ENCODE peak calls at places on chromosomes 7 and 10, in seven cellular contexts. K is HepG2, U is H1, I is K562, O is SK-N-SH, S is HCT116, V is GM12878. C is an unnamed sample.

GRCh38 chr10:110841767-110842267 is 29.9 kb upstream of the PDCD4 start:
- DNase-seq in K (no peak), U (no peak), I (no peak), O (no peak), S (no peak), V (peak; percentile 89), C (no peak)

GRCh38 chr10:2953495-2953894 is 113.9 kb upstream of the PFKP start:
- DNase-seq in K (no peak), U (no peak), I (no peak), O (no peak), S (no peak), V (no peak), C (no peak)

GRCh38 chr10:132033632-132034031 is 32.1 kb upstream of the JAKMIP3 start:
- DNase-seq in K (no peak), U (no peak), I (no peak), O (no peak), S (no peak), V (no peak), C (no peak)

GRCh38 chr7:424961-425793 is 94.5 kb downstream of the PDGFA start:
- DNase-seq in K (no peak), U (no peak), I (no peak), O (no peak), S (no peak), V (no peak), C (no peak)

GRCh38 chr10:132237871-132238270 is 51.1 kb downstream of the DPYSL4 start:
- DNase-seq in K (no peak), U (no peak), I (no peak), O (peak; percentile 84), S (no peak), V (no peak), C (no peak)

GRCh38 chr7:126700807-126701604 is 551.7 kb downstream of the GRM8 start:
- DNase-seq in K (peak; percentile 41), U (peak; percentile 43), I (peak; percentile 83), O (peak; percentile 66), S (peak; percentile 90), V (peak; percentile 98), C (no peak)

GRCh38 chr7:30548762-30549344 is 44.2 kb upstream of the GGCT start:
- DNase-seq in K (peak; percentile 78), U (no peak), I (peak; percentile 73), O (peak; percentile 77), S (peak; percentile 52), V (no peak), C (peak; percentile 74)

GRCh38 chr7:28347964-28348363 is 64.4 kb upstream of the CREB5 start:
- DNase-seq in K (no peak), U (no peak), I (no peak), O (no peak), S (no peak), V (no peak), C (no peak)

GRCh38 chr7:103932389-103932788 is 57.1 kb downstream of the RELN start:
- DNase-seq in K (no peak), U (no peak), I (peak; percentile 41), O (no peak), S (no peak), V (no peak), C (no peak)

GRCh38 chr7:6092953-6093354 is 61.8 kb downstream of the ANKRD61 start:
- DNase-seq in K (peak; percentile 31), U (no peak), I (no peak), O (no peak), S (no peak), V (no peak), C (peak; percentile 28)
- TF ChIP-seq JUND in K (no peak), U (no peak), I (no peak), O (no peak), S (no peak), V (no peak), C (no peak)

GRCh38 chr7:67723591-67723990 is 727.0 kb downstream of the TYW1 start:
- DNase-seq in K (no peak), U (no peak), I (no peak), O (no peak), S (no peak), V (no peak), C (no peak)
- TF ChIP-seq JUND in K (no peak), U (no peak), I (no peak), O (no peak), S (no peak), V (no peak), C (no peak)

GRCh38 chr7:33979807-33980355 is 74.5 kb downstream of the BMPER start:
- DNase-seq in K (peak; percentile 5), U (no peak), I (no peak), O (no peak), S (no peak), V (no peak), C (no peak)

GRCh38 chr7:33979300-33979806 is 74.0 kb downstream of the BMPER start:
- DNase-seq in K (no peak), U (no peak), I (no peak), O (no peak), S (no peak), V (no peak), C (no peak)

GRCh38 chr7:33981686-33982424 is 76.5 kb downstream of the BMPER start:
- DNase-seq in K (no peak), U (no peak), I (no peak), O (no peak), S (no peak), V (no peak), C (no peak)

GRCh38 chr7:33982425-33982786 is 77.1 kb downstream of the BMPER start:
- DNase-seq in K (no peak), U (no peak), I (no peak), O (no peak), S (peak; percentile 33), V (no peak), C (peak; percentile 15)

GRCh38 chr7:33981221-33981620 is 75.9 kb downstream of the BMPER start:
- DNase-seq in K (no peak), U (no peak), I (no peak), O (no peak), S (no peak), V (no peak), C (no peak)
- TF ChIP-seq JUND in K (no peak), U (no peak), I (no peak), O (no peak), S (no peak), V (no peak), C (no peak)

GRCh38 chr10:62182595-62182994 is 86.0 kb downstream of the RTKN2 start:
- DNase-seq in K (no peak), U (no peak), I (no peak), O (no peak), S (no peak), V (no peak), C (no peak)

GRCh38 chr10:62185914-62186692 is 82.5 kb downstream of the RTKN2 start:
- DNase-seq in K (no peak), U (no peak), I (no peak), O (no peak), S (no peak), V (no peak), C (no peak)

GRCh38 chr10:62182171-62182570 is 86.5 kb downstream of the RTKN2 start:
- DNase-seq in K (no peak), U (no peak), I (no peak), O (no peak), S (no peak), V (no peak), C (no peak)

GRCh38 chr10:62183857-62184805 is 84.5 kb downstream of the RTKN2 start:
- DNase-seq in K (peak; percentile 91), U (no peak), I (no peak), O (no peak), S (no peak), V (no peak), C (peak; percentile 85)

GRCh38 chr10:62183442-62183841 is 85.2 kb downstream of the RTKN2 start:
- DNase-seq in K (no peak), U (no peak), I (no peak), O (no peak), S (no peak), V (peak; percentile 50), C (no peak)
- TF ChIP-seq JUND in K (no peak), U (no peak), I (no peak), O (no peak), S (no peak), V (no peak), C (no peak)

GRCh38 chr10:517236-517635 is 172.2 kb downstream of the DIP2C start:
- DNase-seq in K (no peak), U (no peak), I (no peak), O (no peak), S (no peak), V (no peak), C (no peak)

GRCh38 chr10:514137-514671 is 175.3 kb downstream of the DIP2C start:
- DNase-seq in K (peak; percentile 70), U (no peak), I (no peak), O (no peak), S (no peak), V (no peak), C (peak; percentile 56)

GRCh38 chr10:516766-517165 is 172.7 kb downstream of the DIP2C start:
- DNase-seq in K (no peak), U (no peak), I (no peak), O (peak; percentile 57), S (no peak), V (no peak), C (no peak)

GRCh38 chr10:513393-513792 is 176.1 kb downstream of the DIP2C start:
- DNase-seq in K (no peak), U (no peak), I (no peak), O (no peak), S (no peak), V (peak; percentile 24), C (no peak)

DNA sequence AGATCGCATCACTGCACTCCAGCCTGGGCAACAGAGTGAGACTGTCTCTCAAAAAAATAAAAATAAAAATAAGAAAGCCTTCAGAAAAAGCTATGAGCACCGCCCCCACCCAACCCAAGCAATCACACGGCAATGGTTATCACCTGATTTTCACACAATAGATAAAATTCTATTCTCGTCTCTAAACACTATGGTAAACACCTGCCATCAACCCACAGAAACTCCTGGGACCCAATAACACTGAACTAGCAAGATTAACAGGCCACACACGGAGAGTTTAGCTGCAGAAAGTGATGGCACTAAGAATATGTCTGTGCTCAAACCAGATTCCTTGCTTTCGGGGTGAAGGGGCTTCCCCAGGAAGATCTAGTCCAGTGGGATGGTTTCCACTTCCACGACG is 173.8 kb downstream of the DIP2C start:
- DNase-seq in K (no peak), U (no peak), I (no peak), O (no peak), S (no peak), V (peak; percentile 41), C (no peak)
- TF ChIP-seq JUND in K (no peak), U (no peak), I (no peak), O (no peak), S (no peak), V (no peak), C (no peak)

GRCh38 chr7:155198206-155198892 is 99.3 kb upstream of the INSIG1 start:
- DNase-seq in K (no peak), U (no peak), I (no peak), O (no peak), S (no peak), V (no peak), C (no peak)
- TF ChIP-seq JUND in K (no peak), U (no peak), I (no peak), O (no peak), S (no peak), V (no peak), C (no peak)

C was measured in T47D.